ENCODE peak calls at places on chromosomes 11 and 22, in nine cellular contexts. One of them, this sample, is unnamed.

GRCh38 chr11:9527481-9528140 is 45.9 kb upstream of the WEE1 start:
- DNase-seq in tibial nerve: peak
- DNase-seq in IMR-90: peak
- DNase-seq in brain microvascular endothelial cell: peak
- DNase-seq in coronary artery: no peak
- DNase-seq in lower leg skin: peak
- DNase-seq in psoas muscle: no peak
- DNase-seq in lower lobe of right lung: no peak
- DNase-seq in fibroblast of mammary gland: peak
- DNase-seq in this sample: no peak

GRCh38 chr11:116219171-116219635 is 553.6 kb downstream of the BUD13 start:
- DNase-seq in tibial nerve: no peak
- DNase-seq in IMR-90: no peak
- DNase-seq in brain microvascular endothelial cell: no peak
- DNase-seq in coronary artery: no peak
- DNase-seq in lower leg skin: no peak
- DNase-seq in psoas muscle: no peak
- DNase-seq in lower lobe of right lung: no peak
- DNase-seq in fibroblast of mammary gland: no peak
- DNase-seq in this sample: no peak

GRCh38 chr11:97557399-97557798 is 1167.6 kb downstream of the JRKL start:
- DNase-seq in tibial nerve: no peak
- DNase-seq in IMR-90: no peak
- DNase-seq in brain microvascular endothelial cell: peak
- DNase-seq in coronary artery: no peak
- DNase-seq in lower leg skin: no peak
- DNase-seq in psoas muscle: no peak
- DNase-seq in lower lobe of right lung: no peak
- DNase-seq in fibroblast of mammary gland: no peak
- DNase-seq in this sample: no peak

GRCh38 chr11:29319231-29319630 is 697.6 kb downstream of the KCNA4 start:
- DNase-seq in tibial nerve: no peak
- DNase-seq in IMR-90: peak
- DNase-seq in brain microvascular endothelial cell: no peak
- DNase-seq in coronary artery: no peak
- DNase-seq in lower leg skin: no peak
- DNase-seq in psoas muscle: no peak
- DNase-seq in lower lobe of right lung: no peak
- DNase-seq in fibroblast of mammary gland: no peak
- DNase-seq in this sample: no peak

GRCh38 chr11:17814546-17814945 is 80.0 kb downstream of the KCNC1 start:
- DNase-seq in tibial nerve: no peak
- DNase-seq in IMR-90: no peak
- DNase-seq in brain microvascular endothelial cell: no peak
- DNase-seq in coronary artery: no peak
- DNase-seq in lower leg skin: no peak
- DNase-seq in psoas muscle: no peak
- DNase-seq in lower lobe of right lung: no peak
- DNase-seq in fibroblast of mammary gland: no peak
- DNase-seq in this sample: no peak

GRCh38 chr22:46684706-46685105 is 53.3 kb downstream of the CERK start:
- DNase-seq in tibial nerve: no peak
- DNase-seq in IMR-90: no peak
- DNase-seq in brain microvascular endothelial cell: no peak
- DNase-seq in coronary artery: no peak
- DNase-seq in lower leg skin: no peak
- DNase-seq in psoas muscle: no peak
- DNase-seq in lower lobe of right lung: no peak
- DNase-seq in fibroblast of mammary gland: no peak
- DNase-seq in this sample: peak

GRCh38 chr11:66619080-66619554 is 2.7 kb downstream of the RBM14 start:
- DNase-seq in tibial nerve: no peak
- DNase-seq in IMR-90: peak
- DNase-seq in brain microvascular endothelial cell: peak
- DNase-seq in coronary artery: no peak
- DNase-seq in lower leg skin: no peak
- DNase-seq in psoas muscle: no peak
- DNase-seq in lower lobe of right lung: no peak
- DNase-seq in fibroblast of mammary gland: peak
- DNase-seq in this sample: peak

GRCh38 chr11:127825185-127825584 is 762.2 kb downstream of the ETS1 start:
- DNase-seq in tibial nerve: no peak
- DNase-seq in IMR-90: no peak
- DNase-seq in brain microvascular endothelial cell: no peak
- DNase-seq in coronary artery: no peak
- DNase-seq in lower leg skin: no peak
- DNase-seq in psoas muscle: no peak
- DNase-seq in lower lobe of right lung: no peak
- DNase-seq in fibroblast of mammary gland: no peak
- DNase-seq in this sample: no peak

GRCh38 chr22:25363474-25363873 is 144.0 kb downstream of the CRYBB2 start:
- DNase-seq in tibial nerve: no peak
- DNase-seq in IMR-90: no peak
- DNase-seq in brain microvascular endothelial cell: no peak
- DNase-seq in coronary artery: no peak
- DNase-seq in lower leg skin: no peak
- DNase-seq in psoas muscle: no peak
- DNase-seq in lower lobe of right lung: peak
- DNase-seq in fibroblast of mammary gland: no peak
- DNase-seq in this sample: no peak

GRCh38 chr22:23067023-23067650 is 3.2 kb upstream of the GNAZ start:
- DNase-seq in tibial nerve: no peak
- DNase-seq in IMR-90: no peak
- DNase-seq in brain microvascular endothelial cell: no peak
- DNase-seq in coronary artery: peak
- DNase-seq in lower leg skin: no peak
- DNase-seq in psoas muscle: peak
- DNase-seq in lower lobe of right lung: peak
- DNase-seq in fibroblast of mammary gland: no peak
- DNase-seq in this sample: no peak

GRCh38 chr11:116221351-116221750 is 551.4 kb downstream of the BUD13 start:
- DNase-seq in tibial nerve: no peak
- DNase-seq in IMR-90: no peak
- DNase-seq in brain microvascular endothelial cell: no peak
- DNase-seq in coronary artery: no peak
- DNase-seq in lower leg skin: no peak
- DNase-seq in psoas muscle: no peak
- DNase-seq in lower lobe of right lung: no peak
- DNase-seq in fibroblast of mammary gland: no peak
- DNase-seq in this sample: no peak

GRCh38 chr11:121154473-121154872 is 53.4 kb downstream of the TECTA start:
- DNase-seq in tibial nerve: no peak
- DNase-seq in IMR-90: no peak
- DNase-seq in brain microvascular endothelial cell: no peak
- DNase-seq in coronary artery: no peak
- DNase-seq in lower leg skin: no peak
- DNase-seq in psoas muscle: no peak
- DNase-seq in lower lobe of right lung: no peak
- DNase-seq in fibroblast of mammary gland: no peak
- DNase-seq in this sample: no peak

GRCh38 chr11:15645201-15645600 is 530.5 kb downstream of the INSC start:
- DNase-seq in tibial nerve: no peak
- DNase-seq in IMR-90: no peak
- DNase-seq in brain microvascular endothelial cell: no peak
- DNase-seq in coronary artery: no peak
- DNase-seq in lower leg skin: no peak
- DNase-seq in psoas muscle: no peak
- DNase-seq in lower lobe of right lung: no peak
- DNase-seq in fibroblast of mammary gland: no peak
- DNase-seq in this sample: no peak

GRCh38 chr22:44092636-44093220 is 68.6 kb downstream of the PARVB start:
- DNase-seq in tibial nerve: no peak
- DNase-seq in IMR-90: no peak
- DNase-seq in brain microvascular endothelial cell: no peak
- DNase-seq in coronary artery: no peak
- DNase-seq in lower leg skin: no peak
- DNase-seq in psoas muscle: peak
- DNase-seq in lower lobe of right lung: no peak
- DNase-seq in fibroblast of mammary gland: no peak
- DNase-seq in this sample: no peak

GRCh38 chr11:16989554-16989953 is 24.7 kb downstream of the PLEKHA7 start:
- DNase-seq in tibial nerve: no peak
- DNase-seq in IMR-90: no peak
- DNase-seq in brain microvascular endothelial cell: no peak
- DNase-seq in coronary artery: no peak
- DNase-seq in lower leg skin: no peak
- DNase-seq in psoas muscle: no peak
- DNase-seq in lower lobe of right lung: no peak
- DNase-seq in fibroblast of mammary gland: no peak
- DNase-seq in this sample: no peak

GRCh38 chr11:120169981-120170698 is 32.2 kb upstream of the TRIM29 start:
- DNase-seq in tibial nerve: peak
- DNase-seq in IMR-90: no peak
- DNase-seq in brain microvascular endothelial cell: no peak
- DNase-seq in coronary artery: peak
- DNase-seq in lower leg skin: no peak
- DNase-seq in psoas muscle: no peak
- DNase-seq in lower lobe of right lung: no peak
- DNase-seq in fibroblast of mammary gland: no peak
- DNase-seq in this sample: no peak

GRCh38 chr22:43050995-43051394 is 36.0 kb upstream of the PACSIN2 start:
- DNase-seq in tibial nerve: no peak
- DNase-seq in IMR-90: no peak
- DNase-seq in brain microvascular endothelial cell: no peak
- DNase-seq in coronary artery: no peak
- DNase-seq in lower leg skin: no peak
- DNase-seq in psoas muscle: no peak
- DNase-seq in lower lobe of right lung: no peak
- DNase-seq in fibroblast of mammary gland: no peak
- DNase-seq in this sample: no peak
- TF ChIP-seq CTCF in tibial nerve: no peak
- TF ChIP-seq CTCF in IMR-90: no peak
- TF ChIP-seq CTCF in brain microvascular endothelial cell: no peak
- TF ChIP-seq CTCF in coronary artery: no peak
- TF ChIP-seq CTCF in lower leg skin: no peak
- TF ChIP-seq CTCF in psoas muscle: no peak
- TF ChIP-seq CTCF in lower lobe of right lung: no peak
- TF ChIP-seq CTCF in fibroblast of mammary gland: no peak
- TF ChIP-seq CTCF in this sample: no peak

DNA sequence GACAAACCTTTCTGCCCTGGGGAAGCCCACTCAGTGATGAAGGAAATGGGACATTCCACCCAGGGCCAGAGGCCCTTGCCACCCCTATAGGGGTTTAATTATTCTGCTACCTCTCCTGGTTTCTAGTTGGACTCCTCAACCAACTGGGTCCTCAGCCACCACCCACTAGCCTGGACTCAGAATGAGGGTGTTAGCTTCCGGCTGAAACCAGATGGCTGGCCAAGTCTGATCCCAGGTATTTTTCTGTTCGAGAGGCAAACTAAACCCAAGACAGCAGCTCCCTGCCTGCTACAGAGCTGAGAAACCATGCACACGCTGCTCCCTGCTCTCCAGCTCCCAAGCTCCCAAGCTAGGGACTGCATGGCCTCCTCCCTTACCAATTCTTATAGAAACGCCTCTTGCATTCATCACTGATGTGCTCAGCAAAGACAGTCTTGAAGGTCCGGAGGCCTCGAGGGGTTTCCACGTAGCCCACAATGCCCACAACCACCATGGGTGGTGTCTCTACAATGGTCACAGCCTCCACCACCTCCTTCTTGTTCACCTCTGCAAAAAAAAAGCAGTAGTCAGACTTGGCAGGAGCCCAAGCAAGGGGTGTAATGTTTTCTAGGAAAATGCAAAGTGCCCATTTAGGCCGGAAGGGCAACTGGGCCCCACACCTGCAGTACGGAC is 2.2 kb downstream of the RPL3 start:
- DNase-seq in tibial nerve: no peak
- DNase-seq in IMR-90: no peak
- DNase-seq in brain microvascular endothelial cell: no peak
- DNase-seq in coronary artery: no peak
- DNase-seq in lower leg skin: no peak
- DNase-seq in psoas muscle: no peak
- DNase-seq in lower lobe of right lung: peak
- DNase-seq in fibroblast of mammary gland: no peak
- DNase-seq in this sample: peak
- H3K4me3 ChIP-seq in tibial nerve: no peak
- H3K4me3 ChIP-seq in IMR-90: peak
- H3K4me3 ChIP-seq in brain microvascular endothelial cell: peak
- H3K4me3 ChIP-seq in coronary artery: peak
- H3K4me3 ChIP-seq in lower leg skin: no peak
- H3K4me3 ChIP-seq in psoas muscle: peak
- H3K4me3 ChIP-seq in lower lobe of right lung: peak
- H3K4me3 ChIP-seq in fibroblast of mammary gland: peak
- H3K4me3 ChIP-seq in this sample: peak

DNA sequence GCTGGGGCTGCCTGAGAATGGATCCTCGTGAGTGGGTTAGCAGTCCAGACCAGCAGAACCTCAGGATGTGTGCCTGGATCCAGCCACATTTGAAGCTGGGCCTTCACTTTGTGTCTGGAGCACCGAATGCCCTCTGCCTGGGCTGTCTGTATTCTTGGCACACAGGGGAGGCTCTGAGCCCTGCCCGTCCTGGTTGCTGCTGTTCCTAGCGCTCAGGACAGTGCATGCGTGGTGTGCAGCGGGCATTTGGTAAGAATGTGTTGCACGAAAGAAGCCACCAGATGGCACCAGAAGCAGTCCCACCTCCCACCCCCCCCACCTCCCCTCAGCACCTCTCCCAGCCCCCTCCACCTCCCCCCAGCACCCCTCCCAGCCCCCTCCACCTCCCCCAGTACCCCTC is 4.1 kb upstream of the MAPK11 start:
- DNase-seq in tibial nerve: peak
- DNase-seq in IMR-90: peak
- DNase-seq in brain microvascular endothelial cell: peak
- DNase-seq in coronary artery: no peak
- DNase-seq in lower leg skin: no peak
- DNase-seq in psoas muscle: no peak
- DNase-seq in lower lobe of right lung: no peak
- DNase-seq in fibroblast of mammary gland: peak
- DNase-seq in this sample: peak
- TF ChIP-seq CTCF in tibial nerve: peak
- TF ChIP-seq CTCF in IMR-90: peak
- TF ChIP-seq CTCF in brain microvascular endothelial cell: peak
- TF ChIP-seq CTCF in coronary artery: no peak
- TF ChIP-seq CTCF in lower leg skin: no peak
- TF ChIP-seq CTCF in psoas muscle: peak
- TF ChIP-seq CTCF in lower lobe of right lung: no peak
- TF ChIP-seq CTCF in fibroblast of mammary gland: peak
- TF ChIP-seq CTCF in this sample: peak

DNA sequence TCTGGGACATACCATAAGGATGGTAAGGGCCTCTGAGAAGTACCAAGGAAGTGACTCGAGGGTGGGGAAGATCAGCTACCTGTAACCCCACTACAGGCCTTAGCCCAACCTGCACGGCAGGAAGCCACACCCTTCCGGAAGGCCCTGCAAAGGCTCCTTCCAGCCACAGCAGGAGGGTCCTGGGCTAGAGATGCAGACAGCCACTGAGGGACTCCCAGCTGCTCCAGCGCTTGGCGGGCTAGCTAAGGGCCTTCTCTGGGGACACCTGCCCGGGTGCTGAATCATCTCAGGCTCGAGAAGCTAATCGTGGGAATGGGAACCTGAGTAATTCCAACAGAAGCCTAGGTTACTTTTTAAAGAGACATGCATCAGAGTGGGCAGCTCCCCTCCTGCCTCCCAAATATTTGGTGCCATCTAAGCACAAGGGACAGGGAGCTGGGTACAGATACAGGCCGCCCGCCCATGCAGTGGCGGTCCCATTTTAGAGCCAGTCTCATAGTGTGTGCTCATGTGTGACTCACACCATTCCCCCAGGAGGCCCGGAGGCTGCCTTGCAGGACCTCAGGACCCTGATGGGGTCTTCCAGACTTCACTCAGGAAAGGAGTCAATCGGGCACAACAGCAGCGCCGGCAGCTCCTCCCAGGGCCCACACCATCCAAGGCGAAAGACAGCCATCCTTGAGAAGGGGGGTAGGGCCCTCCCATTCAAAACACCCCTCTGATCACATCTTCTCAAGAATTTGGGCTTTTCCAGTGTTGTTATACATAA is 8.0 kb downstream of the MYH9 start:
- DNase-seq in tibial nerve: no peak
- DNase-seq in IMR-90: peak
- DNase-seq in brain microvascular endothelial cell: no peak
- DNase-seq in coronary artery: no peak
- DNase-seq in lower leg skin: no peak
- DNase-seq in psoas muscle: no peak
- DNase-seq in lower lobe of right lung: no peak
- DNase-seq in fibroblast of mammary gland: peak
- DNase-seq in this sample: peak
- H3K4me3 ChIP-seq in tibial nerve: no peak
- H3K4me3 ChIP-seq in IMR-90: no peak
- H3K4me3 ChIP-seq in brain microvascular endothelial cell: no peak
- H3K4me3 ChIP-seq in coronary artery: peak
- H3K4me3 ChIP-seq in lower leg skin: no peak
- H3K4me3 ChIP-seq in psoas muscle: peak
- H3K4me3 ChIP-seq in lower lobe of right lung: peak
- H3K4me3 ChIP-seq in fibroblast of mammary gland: no peak
- H3K4me3 ChIP-seq in this sample: peak